ENCODE peak calls at places on chromosomes 3 and 15, in seven cellular contexts. One of them, this sample, is unnamed.

GRCh38 chr15:74776851-74777768 is 4.8 kb upstream of the CSK start:
- DNase-seq in vagina: no peak
- DNase-seq in A549: no peak
- DNase-seq in adrenal gland: no peak
- DNase-seq in GM12891: no peak
- DNase-seq in stomach: no peak
- DNase-seq in Peyer's patch: peak
- DNase-seq in this sample: peak

GRCh38 chr15:25408428-25408827 is 30.4 kb downstream of the UBE3A start:
- DNase-seq in Peyer's patch: no peak
- DNase-seq in A549: no peak
- DNase-seq in vagina: no peak
- DNase-seq in GM12891: no peak
- DNase-seq in stomach: no peak
- DNase-seq in adrenal gland: no peak
- DNase-seq in this sample: peak

GRCh38 chr15:88631464-88632028 is 7.3 kb upstream of the ISG20 start:
- DNase-seq in GM12891: no peak
- DNase-seq in stomach: no peak
- DNase-seq in vagina: no peak
- DNase-seq in adrenal gland: no peak
- DNase-seq in A549: no peak
- DNase-seq in Peyer's patch: no peak
- DNase-seq in this sample: no peak

GRCh38 chr15:66078196-66078928 is 175.2 kb downstream of the MEGF11 start:
- DNase-seq in vagina: no peak
- DNase-seq in GM12891: no peak
- DNase-seq in adrenal gland: no peak
- DNase-seq in stomach: no peak
- DNase-seq in Peyer's patch: no peak
- DNase-seq in A549: no peak
- DNase-seq in this sample: no peak

GRCh38 chr15:68586274-68586961 is 7.6 kb downstream of the CORO2B start:
- DNase-seq in A549: peak
- DNase-seq in GM12891: no peak
- DNase-seq in stomach: no peak
- DNase-seq in adrenal gland: no peak
- DNase-seq in Peyer's patch: no peak
- DNase-seq in vagina: no peak
- DNase-seq in this sample: no peak

GRCh38 chr3:150035400-150035799 is 64.7 kb upstream of the PFN2 start:
- DNase-seq in A549: no peak
- DNase-seq in GM12891: no peak
- DNase-seq in adrenal gland: no peak
- DNase-seq in stomach: no peak
- DNase-seq in vagina: no peak
- DNase-seq in Peyer's patch: no peak
- DNase-seq in this sample: no peak

GRCh38 chr3:72231439-72232196 is 446.7 kb upstream of the PROK2 start:
- DNase-seq in stomach: no peak
- DNase-seq in adrenal gland: no peak
- DNase-seq in Peyer's patch: no peak
- DNase-seq in A549: no peak
- DNase-seq in vagina: no peak
- DNase-seq in GM12891: no peak
- DNase-seq in this sample: no peak

GRCh38 chr3:34969513-34969912 is 669.8 kb upstream of the ARPP21 start:
- DNase-seq in A549: no peak
- DNase-seq in Peyer's patch: no peak
- DNase-seq in stomach: no peak
- DNase-seq in adrenal gland: no peak
- DNase-seq in GM12891: no peak
- DNase-seq in vagina: no peak
- DNase-seq in this sample: no peak

GRCh38 chr15:77630064-77630463 is 2.6 kb downstream of the LINGO1 start:
- DNase-seq in adrenal gland: no peak
- DNase-seq in vagina: no peak
- DNase-seq in Peyer's patch: no peak
- DNase-seq in GM12891: no peak
- DNase-seq in stomach: no peak
- DNase-seq in A549: no peak
- DNase-seq in this sample: no peak

GRCh38 chr3:112120485-112120836 is 12.6 kb downstream of the GCSAM start:
- DNase-seq in Peyer's patch: no peak
- DNase-seq in stomach: no peak
- DNase-seq in GM12891: no peak
- DNase-seq in vagina: no peak
- DNase-seq in A549: no peak
- DNase-seq in adrenal gland: no peak
- DNase-seq in this sample: no peak

GRCh38 chr3:126098391-126098858 is 14.5 kb upstream of the SLC41A3 start:
- DNase-seq in Peyer's patch: no peak
- DNase-seq in GM12891: no peak
- DNase-seq in vagina: no peak
- DNase-seq in stomach: no peak
- DNase-seq in A549: no peak
- DNase-seq in adrenal gland: peak
- DNase-seq in this sample: no peak

GRCh38 chr3:133885241-133885711 is 10.4 kb downstream of the RAB6B start:
- DNase-seq in adrenal gland: no peak
- DNase-seq in stomach: no peak
- DNase-seq in GM12891: no peak
- DNase-seq in vagina: peak
- DNase-seq in Peyer's patch: peak
- DNase-seq in A549: no peak
- DNase-seq in this sample: no peak

GRCh38 chr3:38020342-38020726 is 9.1 kb downstream of the PLCD1 start:
- DNase-seq in Peyer's patch: no peak
- DNase-seq in vagina: no peak
- DNase-seq in A549: no peak
- DNase-seq in adrenal gland: no peak
- DNase-seq in stomach: no peak
- DNase-seq in GM12891: no peak
- DNase-seq in this sample: no peak

GRCh38 chr3:38017445-38018295 is 11.8 kb downstream of the PLCD1 start:
- DNase-seq in A549: no peak
- DNase-seq in GM12891: no peak
- DNase-seq in adrenal gland: no peak
- DNase-seq in vagina: no peak
- DNase-seq in stomach: no peak
- DNase-seq in Peyer's patch: no peak
- DNase-seq in this sample: no peak

GRCh38 chr3:38019658-38020341 is 9.6 kb downstream of the PLCD1 start:
- DNase-seq in adrenal gland: no peak
- DNase-seq in Peyer's patch: no peak
- DNase-seq in vagina: no peak
- DNase-seq in GM12891: no peak
- DNase-seq in stomach: peak
- DNase-seq in A549: no peak
- DNase-seq in this sample: no peak

GRCh38 chr3:38016847-38017444 is 12.5 kb downstream of the PLCD1 start:
- DNase-seq in GM12891: no peak
- DNase-seq in Peyer's patch: no peak
- DNase-seq in vagina: no peak
- DNase-seq in A549: no peak
- DNase-seq in adrenal gland: no peak
- DNase-seq in stomach: no peak
- DNase-seq in this sample: no peak

GRCh38 chr3:38018296-38019266 is 10.9 kb downstream of the PLCD1 start:
- DNase-seq in adrenal gland: no peak
- DNase-seq in A549: no peak
- DNase-seq in GM12891: no peak
- DNase-seq in vagina: no peak
- DNase-seq in stomach: no peak
- DNase-seq in Peyer's patch: no peak
- DNase-seq in this sample: no peak
- TF ChIP-seq POLR2A in adrenal gland: no peak
- TF ChIP-seq POLR2A in A549: no peak
- TF ChIP-seq POLR2A in GM12891: no peak
- TF ChIP-seq POLR2A in vagina: no peak
- TF ChIP-seq POLR2A in stomach: no peak
- TF ChIP-seq POLR2A in Peyer's patch: no peak
- TF ChIP-seq POLR2A in this sample: no peak

DNA sequence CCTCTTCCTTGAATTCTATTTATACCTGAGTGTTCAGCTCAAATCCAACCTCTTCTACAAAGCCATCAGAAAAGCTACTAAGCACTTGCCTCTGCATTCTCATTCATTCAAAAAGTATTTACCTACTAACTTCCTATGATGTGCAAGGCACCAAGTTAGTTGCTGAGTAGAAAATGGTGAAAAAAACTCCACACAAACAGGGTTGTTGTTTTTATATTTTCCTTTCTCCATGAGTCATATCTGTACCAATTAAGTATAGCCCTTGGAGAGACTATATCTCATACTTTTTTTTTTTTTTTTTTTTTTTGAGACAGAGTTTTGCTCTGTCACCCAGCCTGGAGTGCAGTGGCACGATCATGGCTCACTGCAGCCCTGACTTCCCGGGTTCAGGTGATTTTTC is 67.7 kb downstream of the IGF2BP2 start:
- DNase-seq in adrenal gland: no peak
- DNase-seq in A549: no peak
- DNase-seq in GM12891: no peak
- DNase-seq in stomach: no peak
- DNase-seq in vagina: no peak
- DNase-seq in Peyer's patch: no peak
- DNase-seq in this sample: no peak
- TF ChIP-seq POLR2A in adrenal gland: no peak
- TF ChIP-seq POLR2A in A549: no peak
- TF ChIP-seq POLR2A in GM12891: no peak
- TF ChIP-seq POLR2A in stomach: no peak
- TF ChIP-seq POLR2A in vagina: no peak
- TF ChIP-seq POLR2A in Peyer's patch: no peak
- TF ChIP-seq POLR2A in this sample: no peak

GRCh38 chr3:63042866-63043265 is 167.7 kb upstream of the CADPS start:
- DNase-seq in stomach: no peak
- DNase-seq in GM12891: no peak
- DNase-seq in adrenal gland: no peak
- DNase-seq in Peyer's patch: no peak
- DNase-seq in A549: no peak
- DNase-seq in vagina: no peak
- DNase-seq in this sample: no peak
- TF ChIP-seq POLR2A in stomach: no peak
- TF ChIP-seq POLR2A in GM12891: no peak
- TF ChIP-seq POLR2A in adrenal gland: no peak
- TF ChIP-seq POLR2A in Peyer's patch: no peak
- TF ChIP-seq POLR2A in A549: no peak
- TF ChIP-seq POLR2A in vagina: no peak
- TF ChIP-seq POLR2A in this sample: no peak

GRCh38 chr3:193780810-193781472 is 187.9 kb downstream of the OPA1 start:
- DNase-seq in GM12891: peak
- DNase-seq in adrenal gland: peak
- DNase-seq in A549: peak
- DNase-seq in vagina: no peak
- DNase-seq in stomach: peak
- DNase-seq in Peyer's patch: peak
- DNase-seq in this sample: peak

GRCh38 chr3:193783166-193783896 is 190.3 kb downstream of the OPA1 start:
- DNase-seq in A549: no peak
- DNase-seq in Peyer's patch: no peak
- DNase-seq in adrenal gland: no peak
- DNase-seq in stomach: no peak
- DNase-seq in GM12891: no peak
- DNase-seq in vagina: no peak
- DNase-seq in this sample: no peak

GRCh38 chr3:193780371-193780770 is 187.4 kb downstream of the OPA1 start:
- DNase-seq in Peyer's patch: no peak
- DNase-seq in vagina: no peak
- DNase-seq in stomach: no peak
- DNase-seq in GM12891: no peak
- DNase-seq in adrenal gland: no peak
- DNase-seq in A549: no peak
- DNase-seq in this sample: no peak

GRCh38 chr3:193782747-193783146 is 189.7 kb downstream of the OPA1 start:
- DNase-seq in GM12891: no peak
- DNase-seq in vagina: no peak
- DNase-seq in Peyer's patch: no peak
- DNase-seq in adrenal gland: no peak
- DNase-seq in A549: no peak
- DNase-seq in stomach: no peak
- DNase-seq in this sample: no peak

GRCh38 chr3:193782280-193782654 is 189.3 kb downstream of the OPA1 start:
- DNase-seq in adrenal gland: no peak
- DNase-seq in GM12891: no peak
- DNase-seq in vagina: no peak
- DNase-seq in A549: peak
- DNase-seq in stomach: peak
- DNase-seq in Peyer's patch: no peak
- DNase-seq in this sample: no peak
- TF ChIP-seq POLR2A in adrenal gland: no peak
- TF ChIP-seq POLR2A in GM12891: no peak
- TF ChIP-seq POLR2A in vagina: no peak
- TF ChIP-seq POLR2A in A549: no peak
- TF ChIP-seq POLR2A in stomach: no peak
- TF ChIP-seq POLR2A in Peyer's patch: peak
- TF ChIP-seq POLR2A in this sample: no peak

GRCh38 chr3:139301183-139301582 is 42.6 kb upstream of the MRPS22 start:
- DNase-seq in stomach: no peak
- DNase-seq in vagina: no peak
- DNase-seq in adrenal gland: no peak
- DNase-seq in GM12891: no peak
- DNase-seq in A549: no peak
- DNase-seq in Peyer's patch: no peak
- DNase-seq in this sample: no peak

GRCh38 chr3:139302801-139303113 is 41.1 kb upstream of the MRPS22 start:
- DNase-seq in adrenal gland: no peak
- DNase-seq in A549: no peak
- DNase-seq in stomach: no peak
- DNase-seq in vagina: no peak
- DNase-seq in Peyer's patch: no peak
- DNase-seq in GM12891: no peak
- DNase-seq in this sample: no peak

GRCh38 chr3:139303216-139303615 is 40.6 kb upstream of the MRPS22 start:
- DNase-seq in stomach: no peak
- DNase-seq in Peyer's patch: no peak
- DNase-seq in GM12891: no peak
- DNase-seq in adrenal gland: no peak
- DNase-seq in A549: no peak
- DNase-seq in vagina: no peak
- DNase-seq in this sample: no peak

GRCh38 chr3:139301654-139302053 is 42.2 kb upstream of the MRPS22 start:
- DNase-seq in stomach: no peak
- DNase-seq in Peyer's patch: no peak
- DNase-seq in GM12891: no peak
- DNase-seq in A549: no peak
- DNase-seq in adrenal gland: no peak
- DNase-seq in vagina: no peak
- DNase-seq in this sample: no peak

GRCh38 chr3:139302084-139302800 is 41.6 kb upstream of the MRPS22 start:
- DNase-seq in vagina: no peak
- DNase-seq in stomach: no peak
- DNase-seq in GM12891: no peak
- DNase-seq in A549: peak
- DNase-seq in adrenal gland: peak
- DNase-seq in Peyer's patch: no peak
- DNase-seq in this sample: no peak
- TF ChIP-seq POLR2A in vagina: no peak
- TF ChIP-seq POLR2A in stomach: no peak
- TF ChIP-seq POLR2A in GM12891: no peak
- TF ChIP-seq POLR2A in A549: no peak
- TF ChIP-seq POLR2A in adrenal gland: no peak
- TF ChIP-seq POLR2A in Peyer's patch: no peak
- TF ChIP-seq POLR2A in this sample: no peak

GRCh38 chr3:185361920-185362319 is 1.0 kb upstream of the MAP3K13 start:
- DNase-seq in GM12891: no peak
- DNase-seq in A549: no peak
- DNase-seq in vagina: no peak
- DNase-seq in stomach: no peak
- DNase-seq in Peyer's patch: no peak
- DNase-seq in adrenal gland: no peak
- DNase-seq in this sample: no peak
- TF ChIP-seq POLR2A in GM12891: no peak
- TF ChIP-seq POLR2A in A549: no peak
- TF ChIP-seq POLR2A in vagina: no peak
- TF ChIP-seq POLR2A in stomach: no peak
- TF ChIP-seq POLR2A in Peyer's patch: no peak
- TF ChIP-seq POLR2A in adrenal gland: no peak
- TF ChIP-seq POLR2A in this sample: no peak

This sample was measured in erythroblast.